ENCODE peak calls at places on chromosomes 6 and 20, in seven cellular contexts. L, Z, W, E, S, V and F are unnamed samples.
A peak's percentile ranks its signal among the peaks of the same experiment; 100 is the strongest.

GRCh38 chr20:11813106-11813890 is 104.4 kb upstream of the BTBD3 start:
- DNase-seq in V (no peak), L (no peak), W (no peak), Z (no peak), S (no peak), E (no peak), F (no peak)

GRCh38 chr6:166268431-166268830 is 39.8 kb downstream of the PRR18 start:
- DNase-seq in L (no peak), Z (no peak), W (no peak), E (no peak), S (no peak), V (no peak), F (no peak)

GRCh38 chr6:47352966-47353365 is 43.3 kb upstream of the TNFRSF21 start:
- DNase-seq in Z (no peak), S (no peak), L (no peak), W (no peak), E (no peak), V (no peak), F (no peak)

GRCh38 chr6:90764001-90764400 is 177.1 kb upstream of the MAP3K7 start:
- DNase-seq in W (no peak), Z (no peak), V (no peak), L (no peak), E (no peak), S (no peak), F (no peak)

GRCh38 chr6:144190593-144190992 is 40.3 kb downstream of the STX11 start:
- DNase-seq in W (peak; percentile 8), V (peak; percentile 23), Z (no peak), S (no peak), E (no peak), L (no peak), F (no peak)

GRCh38 chr20:1322511-1323245 is 6.3 kb downstream of the SDCBP2 start:
- DNase-seq in L (no peak), V (peak; percentile 56), E (no peak), S (peak; percentile 83), Z (no peak), W (peak; percentile 77), F (no peak)

GRCh38 chr6:52509281-52510212 is 67.3 kb downstream of the TRAM2 start:
- DNase-seq in S (no peak), Z (no peak), L (no peak), E (no peak), V (no peak), W (no peak), F (no peak)

GRCh38 chr20:32433311-32434021 is 75.3 kb downstream of the ASXL1 start:
- DNase-seq in V (no peak), E (no peak), S (no peak), W (no peak), L (no peak), Z (no peak), F (no peak)

GRCh38 chr20:46955601-46956556 is 61.2 kb downstream of the EYA2 start:
- DNase-seq in Z (no peak), V (no peak), W (no peak), E (no peak), S (no peak), L (no peak), F (no peak)

GRCh38 chr6:106069478-106069877 is 16.7 kb upstream of the PRDM1 start:
- DNase-seq in Z (peak; percentile 82), W (peak; percentile 69), E (no peak), S (no peak), V (no peak), L (no peak), F (no peak)

GRCh38 chr6:16136086-16136485 is 7.2 kb downstream of the MYLIP start:
- DNase-seq in L (no peak), E (no peak), Z (no peak), V (no peak), W (no peak), S (no peak), F (no peak)

GRCh38 chr6:110590821-110591351 is 114.5 kb upstream of the SLC22A16 start:
- DNase-seq in Z (no peak), W (no peak), S (no peak), L (no peak), E (no peak), V (no peak), F (no peak)

GRCh38 chr6:157376241-157376640 is 4.7 kb upstream of the ZDHHC14 start:
- DNase-seq in W (no peak), S (no peak), E (no peak), Z (no peak), L (no peak), V (no peak), F (no peak)

GRCh38 chr20:61557603-61558002 is 305.5 kb downstream of the CDH4 start:
- DNase-seq in L (no peak), Z (no peak), V (no peak), E (no peak), W (no peak), S (no peak), F (no peak)

GRCh38 chr6:2562721-2563120 is 188.0 kb downstream of the MYLK4 start:
- DNase-seq in V (no peak), S (no peak), L (no peak), E (no peak), Z (peak; percentile 21), W (no peak), F (no peak)

GRCh38 chr6:156809446-156810178 is 32.4 kb downstream of the ARID1B start:
- DNase-seq in Z (no peak), E (no peak), S (no peak), V (no peak), L (no peak), W (no peak), F (no peak)

GRCh38 chr6:144410059-144410458 is 124.9 kb downstream of the UTRN start:
- DNase-seq in Z (no peak), W (no peak), S (no peak), E (no peak), L (no peak), V (no peak), F (no peak)

GRCh38 chr6:11200356-11200755 is 32.1 kb downstream of the NEDD9 start:
- DNase-seq in Z (no peak), W (no peak), L (no peak), V (no peak), S (no peak), E (no peak), F (no peak)

GRCh38 chr6:89917801-89918366 is 23.6 kb downstream of the GJA10 start:
- DNase-seq in V (no peak), L (no peak), E (no peak), S (no peak), Z (no peak), W (no peak), F (no peak)

GRCh38 chr6:170290306-170291128 is at the start of gene DLL1:
- DNase-seq in V (peak; percentile 51), S (no peak), L (peak; percentile 43), W (no peak), E (no peak), Z (peak; percentile 68), F (peak; percentile 84)

GRCh38 chr20:324177-325042 is 942 bp upstream of the SOX12 start:
- DNase-seq in L (peak; percentile 97), E (peak; percentile 96), V (peak; percentile 89), S (no peak), Z (peak; percentile 95), W (no peak), F (peak; percentile 82)

GRCh38 chr20:54212226-54212625 is 4.3 kb downstream of the PFDN4 start:
- DNase-seq in E (no peak), L (no peak), Z (no peak), S (peak; percentile 31), V (no peak), W (no peak), F (no peak)

GRCh38 chr20:33629533-33629932 is 32.6 kb upstream of the C20orf144 start:
- DNase-seq in W (no peak), Z (no peak), V (no peak), L (no peak), E (no peak), S (no peak), F (no peak)

GRCh38 chr6:85670573-85670972 is 27.9 kb upstream of the SYNCRIP start:
- DNase-seq in V (no peak), E (no peak), Z (no peak), W (no peak), L (no peak), S (no peak), F (no peak)

GRCh38 chr6:14596410-14596809 is 478.8 kb downstream of the CD83 start:
- DNase-seq in W (no peak), E (no peak), S (peak; percentile 24), L (no peak), V (no peak), Z (no peak), F (no peak)

GRCh38 chr6:75374913-75375530 is 90.4 kb upstream of the TMEM30A start:
- DNase-seq in Z (no peak), W (no peak), V (no peak), E (no peak), S (no peak), L (no peak), F (no peak)

GRCh38 chr6:33147807-33148666 is 44.2 kb downstream of the COL11A2 start:
- DNase-seq in Z (peak; percentile 49), V (no peak), S (peak; percentile 24), W (peak; percentile 31), E (no peak), L (no peak), F (no peak)
- TF ChIP-seq CTCF in Z (peak; percentile 81), V (peak; percentile 51), S (peak; percentile 79), W (peak; percentile 76), E (peak; percentile 82), L (peak; percentile 29), F (peak; percentile 87)

GRCh38 chr20:49821381-49821780 is 8.8 kb downstream of the SLC9A8 start:
- DNase-seq in E (no peak), Z (no peak), V (no peak), L (no peak), W (no peak), S (no peak), F (no peak)
- TF ChIP-seq CTCF in E (no peak), Z (no peak), V (no peak), L (no peak), W (no peak), S (no peak), F (no peak)

DNA sequence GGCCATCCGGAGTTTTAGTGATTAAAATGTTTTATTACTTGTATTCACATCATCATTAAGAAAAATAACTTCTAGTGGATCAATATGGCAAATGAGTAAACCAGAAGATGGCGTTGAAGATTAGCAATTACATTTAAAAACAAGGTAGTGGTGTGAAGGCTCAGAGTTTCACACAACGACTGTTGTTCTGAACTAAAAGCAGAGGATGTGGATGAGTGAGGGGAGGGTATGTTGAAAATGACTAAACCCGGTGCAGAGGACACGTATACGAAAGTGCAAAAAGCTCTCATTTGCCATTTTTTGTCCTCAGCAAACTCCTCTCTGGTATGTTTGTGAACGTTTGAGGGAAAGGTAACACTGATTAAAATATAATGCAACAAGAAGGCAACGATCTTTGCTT is 1.9 kb upstream of the IRF4 start:
- DNase-seq in E (no peak), Z (no peak), L (no peak), S (no peak), W (no peak), V (no peak), F (no peak)
- TF ChIP-seq CTCF in E (no peak), Z (no peak), L (no peak), S (no peak), W (no peak), V (no peak), F (no peak)

GRCh38 chr20:59645761-59646171 is 41.4 kb downstream of the PHACTR3 start:
- DNase-seq in Z (no peak), L (no peak), V (no peak), E (peak; percentile 81), W (no peak), S (no peak), F (no peak)
- TF ChIP-seq CTCF in Z (no peak), L (no peak), V (no peak), E (no peak), W (no peak), S (no peak), F (no peak)